ENCODE peak calls at places on chromosomes 1 and 21, in eight cellular contexts. L is heart left ventricle, X is lower lobe of right lung, P is neural progenitor cell, E is hepatocyte, U is AG04450, O is AG10803, K is DND-41. M is an unnamed sample.

GRCh38 chr1:37753473-37754321 is 11.2 kb downstream of the EPHA10 start:
- DNase-seq in L (no peak), X (no peak), P (no peak), E (no peak), U (no peak), O (no peak), K (no peak), M (no peak)

GRCh38 chr1:162384116-162384515 is 2.6 kb downstream of the C1orf226 start:
- DNase-seq in L (no peak), X (no peak), P (no peak), E (no peak), U (no peak), O (no peak), K (no peak), M (no peak)

GRCh38 chr1:185170291-185170848 is 13.4 kb downstream of the SWT1 start:
- DNase-seq in L (no peak), X (no peak), P (peak; percentile 82), E (peak; percentile 79), U (peak; percentile 23), O (peak; percentile 52), K (peak; percentile 54), M (peak; percentile 79)

GRCh38 chr1:200780545-200781444 is 42.1 kb downstream of the CAMSAP2 start:
- DNase-seq in L (no peak), X (no peak), P (peak; percentile 7), E (no peak), U (no peak), O (peak; percentile 49), K (no peak), M (no peak)

GRCh38 chr21:34544032-34544496 is 32.1 kb upstream of the KCNE1 start:
- DNase-seq in L (peak; percentile 63), X (peak; percentile 69), P (peak; percentile 53), E (peak; percentile 91), U (no peak), O (peak; percentile 68), K (peak; percentile 45), M (peak; percentile 72)

GRCh38 chr1:204072951-204073836 is at the start of gene SOX13:
- DNase-seq in L (peak; percentile 88), X (peak; percentile 89), P (peak; percentile 93), E (peak; percentile 93), U (peak; percentile 61), O (peak; percentile 88), K (no peak), M (peak; percentile 21)

GRCh38 chr1:116472431-116472961 is 98.3 kb downstream of the CD58 start:
- DNase-seq in L (no peak), X (no peak), P (no peak), E (no peak), U (no peak), O (no peak), K (no peak), M (no peak)

GRCh38 chr1:4053774-4054173 is 153.7 kb upstream of the C1orf174 start:
- DNase-seq in L (no peak), X (no peak), P (no peak), E (no peak), U (no peak), O (no peak), K (no peak), M (no peak)

GRCh38 chr1:214427871-214428277 is 123.5 kb downstream of the PTPN14 start:
- DNase-seq in L (no peak), X (no peak), P (no peak), E (no peak), U (peak; percentile 76), O (peak; percentile 93), K (peak; percentile 92), M (peak; percentile 98)

GRCh38 chr1:93963585-93963984 is 54.4 kb upstream of the GCLM start:
- DNase-seq in L (no peak), X (no peak), P (no peak), E (peak; percentile 57), U (no peak), O (no peak), K (no peak), M (no peak)

GRCh38 chr21:38831526-38832467 is 26.1 kb downstream of the ETS2 start:
- DNase-seq in L (peak; percentile 64), X (peak; percentile 66), P (no peak), E (peak; percentile 89), U (peak; percentile 95), O (peak; percentile 97), K (peak; percentile 69), M (peak; percentile 97)

GRCh38 chr1:63835075-63835633 is 61.3 kb downstream of the ROR1 start:
- DNase-seq in L (no peak), X (no peak), P (no peak), E (no peak), U (no peak), O (no peak), K (no peak), M (no peak)

GRCh38 chr1:21779613-21780521 is 3.1 kb downstream of the USP48 start:
- DNase-seq in L (no peak), X (no peak), P (no peak), E (no peak), U (no peak), O (no peak), K (no peak), M (no peak)

GRCh38 chr1:116001739-116002487 is 25.6 kb downstream of the SLC22A15 start:
- DNase-seq in L (no peak), X (no peak), P (no peak), E (no peak), U (no peak), O (no peak), K (no peak), M (no peak)

GRCh38 chr21:32457360-32457840 is 44.9 kb downstream of the EVA1C start:
- DNase-seq in L (peak; percentile 41), X (peak; percentile 63), P (no peak), E (peak; percentile 53), U (no peak), O (peak; percentile 23), K (no peak), M (no peak)

GRCh38 chr1:24894002-24894401 is 36.1 kb downstream of the RUNX3 start:
- DNase-seq in L (peak; percentile 5), X (no peak), P (no peak), E (no peak), U (no peak), O (no peak), K (no peak), M (no peak)

GRCh38 chr21:37815893-37816292 is 100.4 kb downstream of the KCNJ6 start:
- DNase-seq in L (no peak), X (no peak), P (no peak), E (no peak), U (no peak), O (no peak), K (no peak), M (peak; percentile 1)

GRCh38 chr1:225819346-225820192 is 9.6 kb downstream of the EPHX1 start:
- DNase-seq in L (no peak), X (no peak), P (no peak), E (no peak), U (no peak), O (no peak), K (no peak), M (no peak)

DNA sequence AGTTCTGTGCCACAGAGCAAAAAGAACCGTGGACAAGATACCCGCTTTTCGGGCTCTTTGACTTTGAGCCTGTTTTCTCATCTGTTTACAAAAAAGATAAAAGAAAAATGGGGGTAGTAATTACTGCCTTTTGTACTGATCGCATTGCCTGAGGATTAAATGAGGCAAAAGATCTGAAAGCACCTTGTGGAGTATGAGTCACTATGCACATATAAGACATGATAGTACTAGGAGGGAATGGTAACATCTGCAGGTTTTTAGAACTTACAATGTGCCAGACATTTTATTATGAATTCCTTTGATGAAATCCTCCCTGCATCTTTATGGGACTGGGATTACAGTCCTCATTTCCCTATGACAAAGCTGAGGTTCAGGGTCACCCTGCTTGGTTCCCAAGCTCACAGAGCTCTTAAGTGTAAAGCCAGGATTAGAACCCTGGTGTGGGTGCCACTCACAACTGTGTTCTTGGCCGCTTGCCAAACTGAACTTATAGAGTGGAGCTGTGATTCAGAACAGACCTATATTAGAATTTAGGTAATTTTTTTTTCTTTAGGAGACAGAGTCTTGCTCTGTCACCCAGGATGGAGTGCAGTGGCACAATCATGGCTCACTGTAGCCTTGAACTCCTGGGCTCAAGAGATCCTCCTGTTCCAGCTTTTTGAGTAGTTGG is 1.8 kb downstream of the DISC1 start:
- DNase-seq in L (no peak), X (no peak), P (no peak), E (peak; percentile 41), U (no peak), O (peak; percentile 45), K (no peak), M (no peak)
- TF ChIP-seq CTCF in L (no peak), X (no peak), P (no peak), E (no peak), U (no peak), O (no peak), K (no peak), M (no peak)

DNA sequence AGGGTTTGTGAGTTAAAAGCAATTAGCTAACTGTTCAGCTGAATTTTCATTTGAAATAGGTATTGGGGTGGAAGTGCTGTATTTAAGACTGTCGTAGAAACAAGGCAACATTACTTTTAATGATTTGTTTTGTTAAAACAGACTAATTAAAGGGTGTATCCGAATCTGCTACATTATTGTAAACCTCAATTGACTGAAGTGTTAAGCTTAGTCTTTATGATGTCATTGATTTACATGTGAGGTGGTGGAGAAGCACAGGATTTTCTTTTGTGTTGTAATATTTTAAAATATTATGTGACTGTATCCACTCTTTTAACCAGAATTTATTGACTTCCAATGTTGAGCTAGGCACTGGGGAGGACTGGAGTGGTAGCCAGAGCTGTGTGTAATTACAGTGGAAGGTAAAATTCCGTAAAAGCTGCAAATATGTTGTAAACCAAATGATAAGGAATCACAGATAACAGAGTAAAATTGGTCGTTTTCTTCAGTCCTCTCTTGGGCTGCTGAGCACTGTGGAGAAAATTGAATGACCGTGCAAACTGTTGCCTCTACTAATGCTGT is 1.6 kb downstream of the HOOK1 start:
- DNase-seq in L (no peak), X (no peak), P (no peak), E (no peak), U (no peak), O (no peak), K (no peak), M (no peak)
- H3K4me3 ChIP-seq in L (no peak overlapping the region), X (peak overlapping the region; percentile 57), P (peak overlapping the region; percentile 54), E (peak overlapping the region; percentile 63), U (no peak overlapping the region), O (no peak overlapping the region), K (no peak overlapping the region), M (no peak overlapping the region)

GRCh38 chr1:8423702-8424538 is 106.0 kb downstream of the SLC45A1 start:
- DNase-seq in L (peak; percentile 54), X (peak; percentile 62), P (peak; percentile 90), E (peak; percentile 85), U (no peak), O (peak; percentile 46), K (peak; percentile 46), M (peak; percentile 41)
- TF ChIP-seq CTCF in L (no peak), X (no peak), P (peak; percentile 21), E (peak; percentile 3), U (no peak), O (no peak), K (no peak), M (no peak)

GRCh38 chr1:8851060-8851459 is 27.4 kb downstream of the ENO1 start:
- DNase-seq in L (no peak), X (no peak), P (no peak), E (no peak), U (no peak), O (no peak), K (no peak), M (no peak)
- H3K4me3 ChIP-seq in L (no peak overlapping the region), X (no peak overlapping the region), P (no peak overlapping the region), E (no peak overlapping the region), U (no peak overlapping the region), O (no peak overlapping the region), K (no peak overlapping the region), M (no peak overlapping the region)

GRCh38 chr1:74775735-74776134 is 42.8 kb downstream of the TYW3 start:
- DNase-seq in L (no peak), X (no peak), P (no peak), E (no peak), U (no peak), O (no peak), K (no peak), M (no peak)
- TF ChIP-seq CTCF in L (no peak), X (no peak), P (no peak), E (peak; percentile 21), U (peak; percentile 22), O (peak; percentile 9), K (no peak), M (no peak)